ENCODE peak calls at places on chromosomes 12 and 14, in ten cellular contexts. D is cardiac muscle cell; Y is NB4; I is hepatocyte; H is PC-3; V is left lung; Q is PC-9; T is astrocyte of the spinal cord; M is CD8-positive, alpha-beta memory T cell; P is foreskin fibroblast. E is an unnamed sample.
A peak's percentile ranks its signal among the peaks of the same experiment; 100 is the strongest.

GRCh38 chr14:72830786-72831583 is 62.9 kb downstream of the DPF3 start:
- DNase-seq in D (no peak), Y (no peak), I (peak; percentile 39), H (no peak), V (no peak), Q (no peak), T (peak; percentile 15), M (no peak), P (peak; percentile 20), E (peak; percentile 13)

GRCh38 chr12:560666-561065 is 100.9 kb downstream of the B4GALNT3 start:
- DNase-seq in D (no peak), Y (no peak), I (no peak), H (no peak), V (no peak), Q (no peak), T (no peak), M (no peak), P (no peak), E (no peak)

GRCh38 chr12:59023861-59024424 is 103.6 kb upstream of the LRIG3 start:
- DNase-seq in D (no peak), Y (no peak), I (no peak), H (no peak), V (no peak), Q (no peak), T (no peak), M (no peak), P (no peak), E (peak; percentile 32)

GRCh38 chr12:75011120-75011519 is 198.5 kb downstream of the KCNC2 start:
- DNase-seq in D (no peak), Y (peak; percentile 19), I (no peak), H (peak; percentile 37), V (no peak), Q (no peak), T (no peak), M (no peak), P (no peak), E (no peak)

GRCh38 chr12:117875652-117876491 is 92.9 kb downstream of the KSR2 start:
- DNase-seq in D (peak; percentile 56), Y (peak; percentile 41), I (peak; percentile 53), H (no peak), V (no peak), Q (no peak), T (peak; percentile 54), M (no peak), P (no peak), E (no peak)

GRCh38 chr12:110199360-110200123 is 75.4 kb downstream of the IFT81 start:
- DNase-seq in D (no peak), Y (peak; percentile 73), I (peak; percentile 33), H (peak; percentile 30), V (no peak), Q (no peak), T (peak; percentile 85), M (no peak), P (peak; percentile 64), E (peak; percentile 50)

GRCh38 chr14:61218765-61219164 is 62.4 kb downstream of the TMEM30B start:
- DNase-seq in D (no peak), Y (no peak), I (peak; percentile 14), H (no peak), V (no peak), Q (no peak), T (no peak), M (no peak), P (peak; percentile 73), E (no peak)

GRCh38 chr14:37124617-37125016 is 47.8 kb downstream of the SLC25A21 start:
- DNase-seq in D (no peak), Y (peak; percentile 14), I (peak; percentile 4), H (peak; percentile 47), V (no peak), Q (no peak), T (no peak), M (no peak), P (no peak), E (no peak)

GRCh38 chr12:27922591-27923139 is 49.9 kb downstream of the PTHLH start:
- DNase-seq in D (no peak), Y (no peak), I (no peak), H (peak; percentile 90), V (no peak), Q (peak; percentile 6), T (peak; percentile 50), M (no peak), P (peak; percentile 50), E (peak; percentile 49)

GRCh38 chr12:10251669-10252068 is 39.0 kb downstream of the GABARAPL1 start:
- DNase-seq in D (no peak), Y (no peak), I (no peak), H (no peak), V (no peak), Q (no peak), T (no peak), M (no peak), P (no peak), E (no peak)

GRCh38 chr14:98101323-98101722 is 1170.7 kb downstream of the BCL11B start:
- DNase-seq in D (no peak), Y (no peak), I (no peak), H (no peak), V (no peak), Q (no peak), T (no peak), M (no peak), P (no peak), E (no peak)

GRCh38 chr14:95068091-95068490 is 89.2 kb downstream of the DICER1 start:
- DNase-seq in D (no peak), Y (no peak), I (no peak), H (no peak), V (no peak), Q (no peak), T (no peak), M (no peak), P (no peak), E (no peak)

GRCh38 chr12:33771889-33772288 is 250.4 kb upstream of the ALG10 start:
- DNase-seq in D (no peak), Y (no peak), I (no peak), H (no peak), V (no peak), Q (no peak), T (no peak), M (no peak), P (no peak), E (no peak)

GRCh38 chr14:20986811-20987210 is 3.0 kb upstream of the METTL17 start:
- DNase-seq in D (no peak), Y (peak; percentile 62), I (peak; percentile 72), H (peak; percentile 95), V (no peak), Q (peak; percentile 28), T (peak; percentile 94), M (no peak), P (peak; percentile 86), E (peak; percentile 86)

GRCh38 chr12:64946132-64946829 is 121.8 kb downstream of the TBC1D30 start:
- DNase-seq in D (peak; percentile 48), Y (no peak), I (peak; percentile 45), H (no peak), V (no peak), Q (no peak), T (peak; percentile 75), M (no peak), P (no peak), E (peak; percentile 57)

DNA sequence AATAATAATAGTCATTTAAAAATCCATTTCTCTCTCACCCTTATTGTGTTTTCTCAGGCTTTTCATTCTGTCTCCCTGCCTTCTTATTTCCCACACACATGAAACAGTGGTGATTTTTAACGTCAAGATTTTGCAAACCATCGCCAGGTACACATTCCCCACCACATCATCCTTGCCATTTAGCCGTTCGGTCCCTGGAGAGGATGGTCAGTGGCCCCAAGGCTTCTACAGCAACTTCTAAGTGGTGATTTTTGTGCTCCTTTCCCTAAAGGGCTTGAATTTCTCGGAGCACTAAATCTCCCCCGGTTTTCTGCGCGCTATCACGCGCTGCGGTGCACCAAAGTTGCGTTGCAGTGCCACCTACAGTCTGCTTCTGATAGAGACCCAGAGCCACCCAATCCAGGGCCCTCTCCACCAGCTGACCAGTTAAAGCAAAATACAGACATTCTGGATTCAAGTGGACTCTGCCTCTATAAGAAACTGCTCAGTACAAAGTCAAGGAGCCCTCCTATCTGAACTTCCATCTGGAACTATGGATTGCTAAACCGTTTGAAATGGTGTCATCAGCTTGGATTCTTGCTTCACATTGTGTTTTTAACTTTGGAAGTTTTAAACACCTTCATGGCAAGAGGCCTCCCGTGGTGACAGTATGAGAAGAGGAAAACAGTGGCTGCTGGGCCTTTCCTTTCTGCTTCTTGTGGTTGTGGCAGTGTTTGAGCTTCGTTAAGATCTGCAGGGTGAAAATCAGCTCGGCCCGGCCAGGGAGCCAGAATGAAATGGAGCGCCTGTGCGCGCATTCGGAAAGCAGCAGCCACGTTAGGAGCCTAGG is 234.0 kb downstream of the SPTSSA start:
- DNase-seq in D (peak; percentile 84), Y (peak; percentile 56), I (peak; percentile 85), H (peak; percentile 81), V (peak; percentile 43), Q (peak; percentile 50), T (peak; percentile 61), M (peak; percentile 6), P (peak; percentile 27), E (no peak)
- H3K4me3 ChIP-seq in D (peak overlapping the region; percentile 8), Y (no peak overlapping the region), I (no peak overlapping the region), H (peak overlapping the region; percentile 52), V (no peak overlapping the region), Q (no peak overlapping the region), T (no peak overlapping the region), M (no peak overlapping the region), P (no peak overlapping the region), E (peak overlapping the region; percentile 12)

GRCh38 chr14:59482120-59482434 is 2.1 kb downstream of the L3HYPDH start:
- DNase-seq in D (no peak), Y (no peak), I (no peak), H (no peak), V (no peak), Q (no peak), T (no peak), M (no peak), P (no peak), E (no peak)
- H3K4me3 ChIP-seq in D (no peak overlapping the region), Y (peak overlapping the region; percentile 98), I (no peak overlapping the region), H (peak overlapping the region; percentile 79), V (no peak overlapping the region), Q (peak overlapping the region; percentile 99), T (peak overlapping the region; percentile 88), M (no peak overlapping the region), P (peak overlapping the region; percentile 90), E (peak overlapping the region; percentile 81)

DNA sequence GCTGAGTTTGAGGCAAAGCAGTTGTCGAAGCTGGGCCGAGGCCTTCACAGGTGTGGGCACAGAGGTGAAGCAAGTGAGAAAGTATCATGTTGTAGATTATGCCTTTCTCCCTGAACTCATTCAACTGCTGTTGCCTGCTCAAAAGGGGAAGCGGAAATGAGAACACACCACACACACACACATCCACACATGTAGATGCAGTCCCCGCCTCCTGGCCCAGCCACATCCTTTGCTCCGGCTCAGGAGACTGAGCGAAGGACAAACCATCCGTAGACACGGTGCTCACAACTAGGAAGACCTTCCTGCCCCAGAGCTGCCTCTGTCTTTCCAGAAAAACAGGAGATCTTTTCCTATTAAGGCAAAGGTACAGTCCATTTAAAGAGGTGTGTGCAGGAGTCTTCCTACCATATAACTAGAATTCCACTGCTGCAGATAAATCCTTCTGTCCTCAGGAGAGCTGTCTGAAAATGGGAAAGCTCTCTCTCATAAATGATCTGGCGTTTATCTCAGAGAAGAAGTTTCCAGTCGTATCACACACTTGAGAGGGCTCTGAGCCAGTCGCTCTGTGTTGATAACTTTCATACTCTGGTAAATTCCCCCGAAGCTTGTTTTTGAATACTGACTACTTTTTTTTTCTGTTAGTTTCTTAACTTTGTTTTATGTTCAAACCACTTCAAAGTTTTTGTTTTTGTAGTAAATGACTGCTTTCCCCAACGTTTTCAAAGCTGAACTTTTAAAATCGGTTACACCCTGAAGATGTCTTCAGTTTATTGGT is at the start of gene TESPA1:
- DNase-seq in D (no peak), Y (peak; percentile 76), I (no peak), H (no peak), V (peak; percentile 72), Q (no peak), T (no peak), M (peak; percentile 69), P (no peak), E (no peak)
- H3K4me3 ChIP-seq in D (no peak within 1 kb of the TSS), Y (no peak within 1 kb of the TSS), I (no peak within 1 kb of the TSS), H (no peak within 1 kb of the TSS), V (no peak within 1 kb of the TSS), Q (no peak within 1 kb of the TSS), T (no peak within 1 kb of the TSS), M (peak within 1 kb of the TSS; percentile 80), P (no peak within 1 kb of the TSS), E (no peak within 1 kb of the TSS)

GRCh38 chr14:68971411-68972035 is 7.6 kb downstream of the ACTN1 start:
- DNase-seq in D (no peak), Y (no peak), I (no peak), H (no peak), V (no peak), Q (no peak), T (peak; percentile 1), M (no peak), P (no peak), E (no peak)
- H3K4me3 ChIP-seq in D (no peak overlapping the region), Y (no peak overlapping the region), I (no peak overlapping the region), H (no peak overlapping the region), V (no peak overlapping the region), Q (no peak overlapping the region), T (no peak overlapping the region), M (no peak overlapping the region), P (no peak overlapping the region), E (no peak overlapping the region)